ENCODE peak calls at places on chromosome 1, in nine cellular contexts. One of them, this sample, is unnamed.
A peak's percentile ranks its signal among the peaks of the same experiment; 100 is the strongest.

GRCh38 chr1:204875255-204875654 is 4.6 kb downstream of the NFASC start:
- DNase-seq in sigmoid colon: no peak
- DNase-seq in heart left ventricle: no peak
- DNase-seq in PC-3: no peak
- DNase-seq in body of pancreas: no peak
- DNase-seq in HL-60: no peak
- DNase-seq in pancreas: no peak
- DNase-seq in psoas muscle: no peak
- DNase-seq in CD8-positive, alpha-beta T cell: no peak
- DNase-seq in this sample: no peak

GRCh38 chr1:20732071-20732587 is 374 bp downstream of the SH2D5 start:
- DNase-seq in sigmoid colon: no peak
- DNase-seq in heart left ventricle: peak; percentile 60
- DNase-seq in PC-3: peak; percentile 82
- DNase-seq in body of pancreas: peak; percentile 46
- DNase-seq in HL-60: no peak
- DNase-seq in pancreas: peak; percentile 47
- DNase-seq in psoas muscle: no peak
- DNase-seq in CD8-positive, alpha-beta T cell: peak; percentile 36
- DNase-seq in this sample: peak; percentile 55

GRCh38 chr1:198300451-198300850 is 143.7 kb downstream of the NEK7 start:
- DNase-seq in sigmoid colon: no peak
- DNase-seq in heart left ventricle: no peak
- DNase-seq in PC-3: no peak
- DNase-seq in body of pancreas: no peak
- DNase-seq in HL-60: no peak
- DNase-seq in pancreas: no peak
- DNase-seq in psoas muscle: no peak
- DNase-seq in CD8-positive, alpha-beta T cell: no peak
- DNase-seq in this sample: no peak

GRCh38 chr1:15620155-15620545 is 2.9 kb downstream of the DDI2 start:
- DNase-seq in sigmoid colon: no peak
- DNase-seq in heart left ventricle: no peak
- DNase-seq in PC-3: peak; percentile 84
- DNase-seq in body of pancreas: no peak
- DNase-seq in HL-60: no peak
- DNase-seq in pancreas: no peak
- DNase-seq in psoas muscle: no peak
- DNase-seq in CD8-positive, alpha-beta T cell: no peak
- DNase-seq in this sample: peak; percentile 66

GRCh38 chr1:182244451-182244850 is 147.1 kb downstream of the GLUL start:
- DNase-seq in sigmoid colon: no peak
- DNase-seq in heart left ventricle: no peak
- DNase-seq in PC-3: no peak
- DNase-seq in body of pancreas: no peak
- DNase-seq in HL-60: no peak
- DNase-seq in pancreas: no peak
- DNase-seq in psoas muscle: no peak
- DNase-seq in CD8-positive, alpha-beta T cell: no peak
- DNase-seq in this sample: no peak

GRCh38 chr1:51415963-51416362 is 85.6 kb upstream of the TTC39A start:
- DNase-seq in sigmoid colon: no peak
- DNase-seq in heart left ventricle: no peak
- DNase-seq in PC-3: no peak
- DNase-seq in body of pancreas: no peak
- DNase-seq in HL-60: no peak
- DNase-seq in pancreas: no peak
- DNase-seq in psoas muscle: no peak
- DNase-seq in CD8-positive, alpha-beta T cell: no peak
- DNase-seq in this sample: no peak

GRCh38 chr1:47630346-47630745 is 192.5 kb downstream of the FOXD2 start:
- DNase-seq in sigmoid colon: no peak
- DNase-seq in heart left ventricle: no peak
- DNase-seq in PC-3: no peak
- DNase-seq in body of pancreas: no peak
- DNase-seq in HL-60: no peak
- DNase-seq in pancreas: no peak
- DNase-seq in psoas muscle: no peak
- DNase-seq in CD8-positive, alpha-beta T cell: no peak
- DNase-seq in this sample: no peak

GRCh38 chr1:15153184-15153841 is at the start of gene TMEM51:
- DNase-seq in sigmoid colon: peak; percentile 86
- DNase-seq in heart left ventricle: peak; percentile 83
- DNase-seq in PC-3: peak; percentile 77
- DNase-seq in body of pancreas: peak; percentile 91
- DNase-seq in HL-60: no peak
- DNase-seq in pancreas: peak; percentile 86
- DNase-seq in psoas muscle: peak; percentile 60
- DNase-seq in CD8-positive, alpha-beta T cell: no peak
- DNase-seq in this sample: peak; percentile 30

GRCh38 chr1:16421201-16421600 is 16.0 kb downstream of the SPATA21 start:
- DNase-seq in sigmoid colon: no peak
- DNase-seq in heart left ventricle: no peak
- DNase-seq in PC-3: no peak
- DNase-seq in body of pancreas: no peak
- DNase-seq in HL-60: no peak
- DNase-seq in pancreas: no peak
- DNase-seq in psoas muscle: no peak
- DNase-seq in CD8-positive, alpha-beta T cell: no peak
- DNase-seq in this sample: no peak

GRCh38 chr1:226687476-226687875 is 51.6 kb downstream of the ITPKB start:
- DNase-seq in sigmoid colon: peak; percentile 69
- DNase-seq in heart left ventricle: no peak
- DNase-seq in PC-3: no peak
- DNase-seq in body of pancreas: no peak
- DNase-seq in HL-60: no peak
- DNase-seq in pancreas: no peak
- DNase-seq in psoas muscle: no peak
- DNase-seq in CD8-positive, alpha-beta T cell: no peak
- DNase-seq in this sample: no peak

GRCh38 chr1:177010246-177010825 is 154.2 kb downstream of the ASTN1 start:
- DNase-seq in sigmoid colon: no peak
- DNase-seq in heart left ventricle: no peak
- DNase-seq in PC-3: no peak
- DNase-seq in body of pancreas: no peak
- DNase-seq in HL-60: no peak
- DNase-seq in pancreas: no peak
- DNase-seq in psoas muscle: no peak
- DNase-seq in CD8-positive, alpha-beta T cell: no peak
- DNase-seq in this sample: no peak

GRCh38 chr1:26285366-26286063 is 5.6 kb downstream of the SH3BGRL3 start:
- DNase-seq in sigmoid colon: no peak
- DNase-seq in heart left ventricle: peak; percentile 41
- DNase-seq in PC-3: peak; percentile 62
- DNase-seq in body of pancreas: no peak
- DNase-seq in HL-60: no peak
- DNase-seq in pancreas: peak; percentile 45
- DNase-seq in psoas muscle: peak; percentile 81
- DNase-seq in CD8-positive, alpha-beta T cell: no peak
- DNase-seq in this sample: no peak

GRCh38 chr1:107047602-107048001 is 8.9 kb upstream of the PRMT6 start:
- DNase-seq in sigmoid colon: no peak
- DNase-seq in heart left ventricle: no peak
- DNase-seq in PC-3: no peak
- DNase-seq in body of pancreas: no peak
- DNase-seq in HL-60: no peak
- DNase-seq in pancreas: no peak
- DNase-seq in psoas muscle: no peak
- DNase-seq in CD8-positive, alpha-beta T cell: no peak
- DNase-seq in this sample: no peak
- TF ChIP-seq CTCF in sigmoid colon: no peak
- TF ChIP-seq CTCF in heart left ventricle: no peak
- TF ChIP-seq CTCF in PC-3: no peak
- TF ChIP-seq CTCF in body of pancreas: no peak
- TF ChIP-seq CTCF in HL-60: no peak
- TF ChIP-seq CTCF in pancreas: no peak
- TF ChIP-seq CTCF in psoas muscle: no peak
- TF ChIP-seq CTCF in CD8-positive, alpha-beta T cell: no peak
- TF ChIP-seq CTCF in this sample: peak; percentile 17

GRCh38 chr1:172662464-172663109 is 3.7 kb downstream of the FASLG start:
- DNase-seq in sigmoid colon: no peak
- DNase-seq in heart left ventricle: no peak
- DNase-seq in PC-3: peak; percentile 37
- DNase-seq in body of pancreas: peak; percentile 27
- DNase-seq in HL-60: peak; percentile 89
- DNase-seq in pancreas: no peak
- DNase-seq in psoas muscle: peak; percentile 58
- DNase-seq in CD8-positive, alpha-beta T cell: peak; percentile 73
- DNase-seq in this sample: peak; percentile 93
- H3K4me3 ChIP-seq in sigmoid colon: no peak overlapping the region
- H3K4me3 ChIP-seq in heart left ventricle: no peak overlapping the region
- H3K4me3 ChIP-seq in PC-3: no peak overlapping the region
- H3K4me3 ChIP-seq in body of pancreas: no peak overlapping the region
- H3K4me3 ChIP-seq in HL-60: no peak overlapping the region
- H3K4me3 ChIP-seq in pancreas: no peak overlapping the region
- H3K4me3 ChIP-seq in psoas muscle: no peak overlapping the region
- H3K4me3 ChIP-seq in CD8-positive, alpha-beta T cell: no peak overlapping the region
- H3K4me3 ChIP-seq in this sample: no peak overlapping the region

GRCh38 chr1:30977511-30977910 is 69.0 kb upstream of the SDC3 start:
- DNase-seq in sigmoid colon: no peak
- DNase-seq in heart left ventricle: no peak
- DNase-seq in PC-3: no peak
- DNase-seq in body of pancreas: no peak
- DNase-seq in HL-60: no peak
- DNase-seq in pancreas: no peak
- DNase-seq in psoas muscle: no peak
- DNase-seq in CD8-positive, alpha-beta T cell: no peak
- DNase-seq in this sample: no peak

GRCh38 chr1:30976143-30976542 is 67.6 kb upstream of the SDC3 start:
- DNase-seq in sigmoid colon: no peak
- DNase-seq in heart left ventricle: no peak
- DNase-seq in PC-3: no peak
- DNase-seq in body of pancreas: no peak
- DNase-seq in HL-60: no peak
- DNase-seq in pancreas: no peak
- DNase-seq in psoas muscle: no peak
- DNase-seq in CD8-positive, alpha-beta T cell: no peak
- DNase-seq in this sample: peak; percentile 44

GRCh38 chr1:30974536-30974935 is 66.0 kb upstream of the SDC3 start:
- DNase-seq in sigmoid colon: no peak
- DNase-seq in heart left ventricle: no peak
- DNase-seq in PC-3: no peak
- DNase-seq in body of pancreas: no peak
- DNase-seq in HL-60: no peak
- DNase-seq in pancreas: no peak
- DNase-seq in psoas muscle: no peak
- DNase-seq in CD8-positive, alpha-beta T cell: no peak
- DNase-seq in this sample: no peak

GRCh38 chr1:30975217-30975616 is 66.7 kb upstream of the SDC3 start:
- DNase-seq in sigmoid colon: no peak
- DNase-seq in heart left ventricle: no peak
- DNase-seq in PC-3: no peak
- DNase-seq in body of pancreas: no peak
- DNase-seq in HL-60: no peak
- DNase-seq in pancreas: no peak
- DNase-seq in psoas muscle: no peak
- DNase-seq in CD8-positive, alpha-beta T cell: no peak
- DNase-seq in this sample: no peak

DNA sequence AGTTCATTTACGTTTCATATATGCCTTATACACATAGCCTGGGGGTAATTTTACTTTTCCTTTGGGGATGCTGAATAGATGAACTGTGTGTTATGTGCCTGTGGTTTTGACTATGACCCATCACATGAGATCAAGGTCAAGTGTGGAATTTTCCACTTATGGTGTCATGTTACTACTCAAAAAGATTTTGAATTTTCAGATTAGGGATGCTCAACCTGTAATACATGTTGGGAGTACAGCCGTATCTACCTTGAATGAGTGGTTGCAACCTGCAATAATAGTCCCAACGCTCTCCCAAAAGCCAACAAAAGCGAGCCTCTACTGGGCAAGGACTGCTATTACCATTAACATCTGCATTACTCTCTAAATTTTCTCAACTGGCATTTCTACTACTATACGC is 68.5 kb upstream of the SDC3 start:
- DNase-seq in sigmoid colon: no peak
- DNase-seq in heart left ventricle: no peak
- DNase-seq in PC-3: peak; percentile 19
- DNase-seq in body of pancreas: no peak
- DNase-seq in HL-60: no peak
- DNase-seq in pancreas: no peak
- DNase-seq in psoas muscle: no peak
- DNase-seq in CD8-positive, alpha-beta T cell: no peak
- DNase-seq in this sample: peak; percentile 55
- TF ChIP-seq CTCF in sigmoid colon: no peak
- TF ChIP-seq CTCF in heart left ventricle: no peak
- TF ChIP-seq CTCF in PC-3: no peak
- TF ChIP-seq CTCF in body of pancreas: no peak
- TF ChIP-seq CTCF in HL-60: no peak
- TF ChIP-seq CTCF in pancreas: no peak
- TF ChIP-seq CTCF in psoas muscle: no peak
- TF ChIP-seq CTCF in CD8-positive, alpha-beta T cell: no peak
- TF ChIP-seq CTCF in this sample: peak; percentile 40

DNA sequence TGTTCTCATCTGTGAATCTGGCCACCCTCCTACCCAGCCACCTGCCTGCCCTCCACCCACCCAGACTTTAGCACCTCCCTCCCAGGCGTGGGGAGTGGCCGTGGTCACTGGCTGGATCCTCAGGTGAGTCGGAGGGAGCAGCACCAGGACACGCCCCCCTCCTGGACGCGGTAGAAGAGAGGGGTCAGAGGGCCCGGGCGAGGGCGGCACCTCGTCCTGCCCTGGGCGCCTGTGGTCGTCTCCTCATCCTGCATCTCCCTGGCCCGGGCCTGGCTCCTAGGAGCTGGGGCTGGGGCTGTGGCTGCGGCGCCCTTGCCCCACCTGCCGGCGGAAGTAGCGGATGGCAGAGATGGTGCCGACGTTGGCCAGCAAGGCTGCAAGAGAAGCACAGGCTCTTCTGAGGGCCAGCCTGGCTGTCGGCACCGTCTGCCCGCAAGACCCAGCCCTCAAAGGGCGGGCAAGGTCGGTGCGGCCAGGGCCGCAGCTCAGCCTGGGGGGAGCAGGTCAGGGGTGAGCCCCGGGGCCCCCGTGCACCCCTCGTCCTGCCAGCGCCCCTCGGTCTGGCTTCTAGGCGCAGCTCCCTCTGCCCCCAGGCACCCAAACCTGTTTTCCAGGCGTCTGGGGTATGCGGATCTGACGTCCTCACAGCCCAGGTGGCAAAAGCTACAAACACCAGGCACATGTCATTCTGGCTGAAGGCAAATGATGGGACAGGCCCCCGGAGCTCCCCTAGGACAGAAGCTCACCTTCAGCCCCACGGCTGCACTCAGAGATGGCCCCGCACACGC is 5.8 kb downstream of the PERM1 start:
- DNase-seq in sigmoid colon: no peak
- DNase-seq in heart left ventricle: no peak
- DNase-seq in PC-3: peak; percentile 80
- DNase-seq in body of pancreas: peak; percentile 66
- DNase-seq in HL-60: no peak
- DNase-seq in pancreas: peak; percentile 56
- DNase-seq in psoas muscle: peak; percentile 75
- DNase-seq in CD8-positive, alpha-beta T cell: peak; percentile 56
- DNase-seq in this sample: peak; percentile 38
- H3K4me3 ChIP-seq in sigmoid colon: peak overlapping the region; percentile 41
- H3K4me3 ChIP-seq in heart left ventricle: peak overlapping the region; percentile 40
- H3K4me3 ChIP-seq in PC-3: peak overlapping the region; percentile 64
- H3K4me3 ChIP-seq in body of pancreas: no peak overlapping the region
- H3K4me3 ChIP-seq in HL-60: no peak overlapping the region
- H3K4me3 ChIP-seq in pancreas: no peak overlapping the region
- H3K4me3 ChIP-seq in psoas muscle: peak overlapping the region; percentile 28
- H3K4me3 ChIP-seq in CD8-positive, alpha-beta T cell: no peak overlapping the region
- H3K4me3 ChIP-seq in this sample: no peak overlapping the region

This sample was measured in fibroblast of mammary gland.